ENCODE peak calls at places on chromosomes 3 and 15, in ten cellular contexts. S is hypothalamus; P is GM03348; J is HFFc6; G is activated CD4-positive, alpha-beta T cell treated with anti-CD3 and anti-CD28 coated beads, Interleukin-2, amount 50 U/mL, for 24 hours; U is HS-5; H is Right ventricle myocardium inferior; C is activated B cell treated with CpG ODN at 0.5 μM for 24 hours; O is mucosa of gallbladder; T is IMR-90. Y is an unnamed sample.

GRCh38 chr3:4758957-4759656 is 220.1 kb upstream of the BHLHE40 start:
- DNase-seq in P (no peak), S (no peak), J (no peak), U (no peak), G (no peak), C (no peak), H (no peak), O (no peak), T (no peak), Y (no peak)

GRCh38 chr3:138180375-138181029 is 5.8 kb upstream of the DBR1 start:
- DNase-seq in P (peak; percentile 20), T (peak; percentile 47), J (peak; percentile 37), O (peak; percentile 23), S (no peak), U (peak; percentile 23), C (no peak), G (no peak), H (no peak), Y (peak; percentile 16)

GRCh38 chr3:53938645-53939044 is 47.0 kb upstream of the SELENOK start:
- DNase-seq in H (no peak), U (no peak), P (peak; percentile 69), T (peak; percentile 52), S (no peak), C (no peak), J (peak; percentile 57), G (no peak), O (peak; percentile 40), Y (peak; percentile 41)

GRCh38 chr3:53628546-53629395 is 134.4 kb downstream of the CACNA1D start:
- DNase-seq in T (no peak), J (no peak), O (no peak), U (no peak), H (no peak), S (no peak), P (no peak), C (no peak), G (no peak), Y (peak; percentile 36)

GRCh38 chr3:154730221-154730620 is 300.2 kb upstream of the GPR149 start:
- DNase-seq in C (no peak), P (no peak), O (no peak), J (no peak), H (no peak), U (no peak), S (no peak), T (no peak), G (no peak), Y (peak; percentile 58)

GRCh38 chr15:96273317-96274086 is 57.0 kb upstream of the NR2F2 start:
- DNase-seq in J (peak; percentile 99), C (no peak), S (no peak), P (peak; percentile 86), H (no peak), G (no peak), T (peak; percentile 100), U (peak; percentile 98), O (no peak), Y (no peak)

GRCh38 chr3:126056681-126057546 is 27.0 kb downstream of the SLC41A3 start:
- DNase-seq in J (peak; percentile 24), U (no peak), P (no peak), H (no peak), C (no peak), T (peak; percentile 2), G (no peak), O (peak; percentile 76), S (peak; percentile 23), Y (no peak)

GRCh38 chr3:167941234-167941995 is 154.3 kb downstream of the GOLIM4 start:
- DNase-seq in U (peak; percentile 51), H (no peak), T (peak; percentile 88), S (no peak), O (peak; percentile 54), G (no peak), C (no peak), J (peak; percentile 67), P (peak; percentile 47), Y (peak; percentile 3)

GRCh38 chr3:149576071-149576564 is 81.7 kb downstream of the WWTR1 start:
- DNase-seq in G (no peak), J (peak; percentile 96), S (no peak), U (peak; percentile 98), P (peak; percentile 83), C (no peak), O (no peak), H (no peak), T (peak; percentile 99), Y (no peak)

GRCh38 chr15:94252906-94253305 is 21.5 kb downstream of the MCTP2 start:
- DNase-seq in U (no peak), P (no peak), O (no peak), T (no peak), J (no peak), H (no peak), C (no peak), G (no peak), S (no peak), Y (no peak)

GRCh38 chr15:48636511-48636910 is 9.0 kb downstream of the FBN1 start:
- DNase-seq in G (no peak), T (no peak), J (peak; percentile 77), P (peak; percentile 39), S (no peak), U (no peak), O (no peak), H (no peak), C (no peak), Y (no peak)

GRCh38 chr3:114841515-114841914 is 305.6 kb downstream of the ZBTB20 start:
- DNase-seq in J (no peak), O (no peak), P (no peak), G (no peak), S (no peak), C (no peak), U (no peak), T (peak; percentile 20), H (no peak), Y (no peak)

GRCh38 chr15:23687143-23687470 is at the start of gene NDN:
- DNase-seq in T (peak; percentile 52), S (no peak), G (no peak), H (peak; percentile 77), P (peak; percentile 91), U (peak; percentile 10), C (no peak), O (peak; percentile 49), J (no peak), Y (peak; percentile 61)

GRCh38 chr3:101270158-101270557 is 50.2 kb downstream of the IMPG2 start:
- DNase-seq in O (no peak), C (no peak), T (no peak), S (no peak), G (no peak), U (no peak), H (no peak), P (no peak), J (no peak), Y (no peak)

GRCh38 chr15:74038707-74039655 is 43.4 kb downstream of the GOLGA6A start:
- DNase-seq in J (peak; percentile 27), S (no peak), G (no peak), C (no peak), T (peak; percentile 77), H (no peak), U (no peak), P (peak; percentile 55), O (no peak), Y (no peak)

GRCh38 chr3:186284661-186285060 is 77.4 kb downstream of the DGKG start:
- DNase-seq in H (no peak), S (no peak), O (no peak), P (no peak), G (no peak), T (no peak), J (no peak), C (no peak), U (no peak), Y (no peak)

GRCh38 chr15:52651868-52652267 is 27.3 kb downstream of the ATOSA start:
- DNase-seq in P (peak; percentile 71), C (no peak), J (no peak), G (no peak), S (peak; percentile 23), H (peak; percentile 63), T (peak; percentile 98), U (peak; percentile 57), O (peak; percentile 74), Y (peak; percentile 82)

GRCh38 chr3:137471553-137472204 is 292.4 kb upstream of the SOX14 start:
- DNase-seq in H (no peak), O (no peak), G (no peak), C (no peak), J (no peak), T (no peak), S (no peak), U (no peak), P (no peak), Y (no peak)

GRCh38 chr15:43302155-43302554 is 28.2 kb downstream of the LCMT2 start:
- DNase-seq in U (no peak), S (no peak), P (no peak), J (no peak), T (no peak), C (no peak), O (no peak), G (no peak), H (no peak), Y (no peak)

GRCh38 chr15:51277085-51277484 is 61.3 kb downstream of the CYP19A1 start:
- DNase-seq in S (no peak), J (no peak), O (no peak), G (no peak), T (no peak), C (no peak), U (no peak), P (no peak), H (no peak), Y (no peak)

GRCh38 chr3:109275702-109276293 is 40.5 kb downstream of the DPPA2 start:
- DNase-seq in U (no peak), G (no peak), H (no peak), T (peak; percentile 37), S (no peak), O (peak; percentile 51), J (peak; percentile 37), C (no peak), P (peak; percentile 71), Y (peak; percentile 48)

GRCh38 chr3:123791898-123792297 is 92.2 kb downstream of the MYLK start:
- DNase-seq in S (no peak), G (no peak), O (no peak), P (no peak), C (no peak), T (peak; percentile 56), U (peak; percentile 35), J (peak; percentile 17), H (no peak), Y (no peak)

GRCh38 chr15:69080203-69080957 is 65.9 kb downstream of the NOX5 start:
- DNase-seq in T (no peak), G (no peak), J (no peak), O (no peak), H (no peak), P (no peak), U (no peak), C (no peak), S (no peak), Y (no peak)

GRCh38 chr3:140319801-140320200 is 358.1 kb upstream of the TRIM42 start:
- DNase-seq in T (no peak), S (no peak), P (no peak), O (no peak), H (no peak), J (no peak), G (no peak), U (no peak), C (no peak), Y (no peak)

GRCh38 chr3:53509494-53509893 is 15.1 kb downstream of the CACNA1D start:
- DNase-seq in U (no peak), G (no peak), O (no peak), H (no peak), C (no peak), P (no peak), T (no peak), S (no peak), J (no peak), Y (no peak)

GRCh38 chr15:29430124-29430523 is 160.5 kb upstream of the NSMCE3 start:
- DNase-seq in G (no peak), O (no peak), C (no peak), U (no peak), H (no peak), T (no peak), J (no peak), P (no peak), S (no peak), Y (no peak)

GRCh38 chr15:74790080-74790916 is 8.4 kb downstream of the CSK start:
- DNase-seq in G (no peak), O (no peak), T (peak; percentile 85), J (peak; percentile 68), U (peak; percentile 45), C (peak; percentile 67), S (peak; percentile 59), H (peak; percentile 89), P (peak; percentile 60), Y (peak; percentile 59)

GRCh38 chr3:64554086-64554920 is 133.5 kb downstream of the ADAMTS9 start:
- DNase-seq in T (no peak), C (no peak), O (no peak), U (no peak), J (no peak), H (no peak), P (no peak), G (no peak), S (no peak), Y (no peak)

Y was measured in thyroid gland.